ENCODE peak calls at places on chromosome 2, in four cellular contexts. K is kidney, I is HepG2, Z is adrenal gland. U is an unnamed sample.

GRCh38 chr2:232113821-232114220 is 152.3 kb downstream of the DIS3L2 start:
- DNase-seq in I (no peak), Z (no peak), K (no peak), U (no peak)

GRCh38 chr2:168350380-168350779 is 103.0 kb upstream of the STK39 start:
- DNase-seq in K (no peak), Z (no peak), I (no peak), U (no peak)

GRCh38 chr2:98807221-98807620 is 76.3 kb upstream of the MGAT4A start:
- DNase-seq in Z (no peak), K (no peak), I (no peak), U (no peak)

GRCh38 chr2:234863043-234863934 is 88.5 kb upstream of the SH3BP4 start:
- DNase-seq in I (peak; percentile 88), K (no peak), Z (peak; percentile 93), U (peak; percentile 91)

GRCh38 chr2:73265298-73266060 is 18.8 kb downstream of the FBXO41 start:
- DNase-seq in Z (no peak), K (no peak), I (no peak), U (no peak)

GRCh38 chr2:57882895-57883515 is 163.6 kb upstream of the VRK2 start:
- DNase-seq in I (no peak), Z (peak; percentile 6), K (no peak), U (no peak)

GRCh38 chr2:58428553-58429284 is 187.6 kb upstream of the FANCL start:
- DNase-seq in Z (peak; percentile 33), K (peak; percentile 56), I (no peak), U (no peak)

GRCh38 chr2:10647451-10647850 is 42.3 kb downstream of the NOL10 start:
- DNase-seq in I (no peak), Z (no peak), K (no peak), U (no peak)

GRCh38 chr2:148614332-148615049 is 30.1 kb upstream of the EPC2 start:
- DNase-seq in K (no peak), I (no peak), Z (no peak), U (peak; percentile 79)

GRCh38 chr2:30382995-30383394 is 64.1 kb upstream of the LCLAT1 start:
- DNase-seq in K (no peak), I (no peak), Z (no peak), U (no peak)

GRCh38 chr2:235418918-235419317 is 74.9 kb upstream of the AGAP1 start:
- DNase-seq in K (no peak), Z (no peak), I (no peak), U (no peak)

GRCh38 chr2:165863816-165864221 is 69.8 kb upstream of the GALNT3 start:
- DNase-seq in I (no peak), K (no peak), Z (no peak), U (no peak)

GRCh38 chr2:176710657-176711197 is 441.5 kb downstream of the MTX2 start:
- DNase-seq in Z (no peak), I (no peak), K (no peak), U (no peak)

GRCh38 chr2:36626756-36627155 is 28.8 kb upstream of the FEZ2 start:
- DNase-seq in I (no peak), Z (no peak), K (no peak), U (no peak)

GRCh38 chr2:62305421-62306176 is 109.7 kb downstream of the B3GNT2 start:
- DNase-seq in I (no peak), K (no peak), Z (peak; percentile 48), U (no peak)

GRCh38 chr2:10931710-10932255 is 20.0 kb downstream of the KCNF1 start:
- DNase-seq in K (peak; percentile 44), Z (peak; percentile 95), I (no peak), U (no peak)

GRCh38 chr2:36413218-36413617 is 57.6 kb downstream of the CRIM1 start:
- DNase-seq in I (peak; percentile 36), Z (no peak), K (no peak), U (no peak)

GRCh38 chr2:197107291-197108269 is 181.1 kb upstream of the PGAP1 start:
- DNase-seq in I (no peak), Z (peak; percentile 25), K (no peak), U (no peak)

GRCh38 chr2:122236152-122236892 is 480.9 kb downstream of the TSN start:
- DNase-seq in I (no peak), Z (peak; percentile 39), K (peak; percentile 73), U (peak; percentile 52)

GRCh38 chr2:25606892-25607291 is 66.5 kb downstream of the DTNB start:
- DNase-seq in K (no peak), Z (no peak), I (peak; percentile 46), U (peak; percentile 58)

GRCh38 chr2:44168684-44169154 is at the start of gene PPM1B:
- DNase-seq in Z (peak; percentile 100), K (peak; percentile 100), I (no peak), U (no peak)

GRCh38 chr2:42048318-42049251 is 764 bp downstream of the PKDCC start:
- DNase-seq in Z (no peak), K (peak; percentile 81), I (no peak), U (no peak)

GRCh38 chr2:216696751-216697560 is 1.6 kb upstream of the IGFBP5 start:
- DNase-seq in Z (no peak), I (no peak), K (no peak), U (peak; percentile 46)

GRCh38 chr2:219483451-219484342 is 15.0 kb upstream of the GMPPA start:
- DNase-seq in K (no peak), I (no peak), Z (no peak), U (no peak)

GRCh38 chr2:10079192-10079930 is 850 bp downstream of the CYS1 start:
- DNase-seq in I (no peak), K (peak; percentile 85), Z (no peak), U (peak; percentile 32)

GRCh38 chr2:227447606-227448005 is 24.4 kb upstream of the AGFG1 start:
- DNase-seq in K (no peak), I (peak; percentile 52), Z (no peak), U (no peak)

GRCh38 chr2:67465623-67466022 is 68.5 kb downstream of the ETAA1 start:
- DNase-seq in K (no peak), Z (no peak), I (no peak), U (no peak)

GRCh38 chr2:174353004-174353403 is 18.2 kb downstream of the SP9 start:
- DNase-seq in Z (no peak), K (no peak), I (no peak), U (no peak)

GRCh38 chr2:174350593-174351181 is 15.9 kb downstream of the SP9 start:
- DNase-seq in I (no peak), K (no peak), Z (no peak), U (no peak)

GRCh38 chr2:174344716-174345472 is 10.1 kb downstream of the SP9 start:
- DNase-seq in I (peak; percentile 51), Z (no peak), K (no peak), U (peak; percentile 76)

DNA sequence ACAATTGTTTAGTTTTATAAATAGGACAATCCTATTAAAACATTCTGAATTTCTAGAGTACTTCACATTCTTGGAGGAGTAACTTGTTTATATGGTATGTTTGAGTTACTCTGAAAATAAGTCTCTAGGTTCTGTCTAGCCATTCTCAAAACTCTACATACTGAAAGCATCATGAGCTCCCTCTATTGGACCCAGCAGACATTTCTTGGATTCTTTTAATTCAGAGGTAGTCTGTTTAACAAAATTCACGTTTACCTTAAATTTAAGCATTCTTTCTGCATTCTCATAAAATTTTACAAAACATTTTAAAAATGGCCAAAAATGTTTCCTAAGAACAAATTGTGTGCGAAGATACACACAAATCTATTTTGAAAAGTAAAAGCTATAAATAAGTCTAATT is 15.3 kb downstream of the SP9 start:
- DNase-seq in K (no peak), I (no peak), Z (no peak), U (no peak)
- TF ChIP-seq CTCF in K (no peak), I (peak; percentile 30), Z (no peak), U (peak; percentile 35)

GRCh38 chr2:199336546-199336945 is 121.2 kb downstream of the SATB2 start:
- DNase-seq in K (no peak), Z (no peak), I (no peak), U (no peak)

GRCh38 chr2:199344012-199344411 is 113.7 kb downstream of the SATB2 start:
- DNase-seq in Z (no peak), K (no peak), I (no peak), U (no peak)

GRCh38 chr2:199335502-199335901 is 122.2 kb downstream of the SATB2 start:
- DNase-seq in I (no peak), Z (no peak), K (no peak), U (no peak)

GRCh38 chr2:199339826-199340605 is 117.7 kb downstream of the SATB2 start:
- DNase-seq in Z (no peak), I (no peak), K (no peak), U (no peak)
- H3K4me3 ChIP-seq in Z (no peak overlapping the region), I (no peak overlapping the region), K (no peak overlapping the region), U (no peak overlapping the region)

GRCh38 chr2:157058161-157058560 is 199.3 kb upstream of the GALNT5 start:
- DNase-seq in I (no peak), K (no peak), Z (no peak), U (no peak)

GRCh38 chr2:157053876-157054275 is 203.6 kb upstream of the GALNT5 start:
- DNase-seq in K (no peak), I (no peak), Z (no peak), U (no peak)

GRCh38 chr2:157056200-157056676 is 201.3 kb upstream of the GALNT5 start:
- DNase-seq in I (peak; percentile 69), Z (peak; percentile 45), K (no peak), U (peak; percentile 48)

GRCh38 chr2:157052685-157053224 is 204.8 kb upstream of the GALNT5 start:
- DNase-seq in K (no peak), I (peak; percentile 91), Z (peak; percentile 26), U (peak; percentile 70)

DNA sequence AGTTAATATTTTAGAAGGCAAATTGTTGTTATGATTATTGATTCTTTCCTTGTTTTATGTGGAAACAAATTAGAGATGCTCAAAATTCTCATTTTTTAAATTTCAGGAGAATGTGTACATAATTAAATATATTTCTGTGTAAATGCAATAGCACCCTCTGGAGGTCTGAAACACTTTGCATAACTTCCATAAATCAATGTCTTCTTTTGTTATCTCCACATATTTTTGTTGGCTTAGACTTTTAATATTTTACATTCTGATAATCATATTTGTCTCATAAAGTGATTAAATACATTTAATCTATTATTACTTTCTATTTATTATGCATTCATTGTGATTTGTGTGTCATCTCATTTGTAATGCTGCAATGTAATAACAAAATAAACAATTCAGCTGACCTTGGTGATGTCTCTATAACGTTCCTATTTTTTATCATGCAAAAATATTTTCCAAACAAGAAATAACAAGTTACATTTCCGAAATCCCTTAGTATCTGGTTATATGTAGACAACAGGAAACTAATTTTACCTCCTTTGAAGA is 201.8 kb upstream of the GALNT5 start:
- DNase-seq in I (peak; percentile 27), K (no peak), Z (no peak), U (peak; percentile 53)
- TF ChIP-seq CTCF in I (peak; percentile 18), K (peak; percentile 40), Z (peak; percentile 73), U (peak; percentile 49)

DNA sequence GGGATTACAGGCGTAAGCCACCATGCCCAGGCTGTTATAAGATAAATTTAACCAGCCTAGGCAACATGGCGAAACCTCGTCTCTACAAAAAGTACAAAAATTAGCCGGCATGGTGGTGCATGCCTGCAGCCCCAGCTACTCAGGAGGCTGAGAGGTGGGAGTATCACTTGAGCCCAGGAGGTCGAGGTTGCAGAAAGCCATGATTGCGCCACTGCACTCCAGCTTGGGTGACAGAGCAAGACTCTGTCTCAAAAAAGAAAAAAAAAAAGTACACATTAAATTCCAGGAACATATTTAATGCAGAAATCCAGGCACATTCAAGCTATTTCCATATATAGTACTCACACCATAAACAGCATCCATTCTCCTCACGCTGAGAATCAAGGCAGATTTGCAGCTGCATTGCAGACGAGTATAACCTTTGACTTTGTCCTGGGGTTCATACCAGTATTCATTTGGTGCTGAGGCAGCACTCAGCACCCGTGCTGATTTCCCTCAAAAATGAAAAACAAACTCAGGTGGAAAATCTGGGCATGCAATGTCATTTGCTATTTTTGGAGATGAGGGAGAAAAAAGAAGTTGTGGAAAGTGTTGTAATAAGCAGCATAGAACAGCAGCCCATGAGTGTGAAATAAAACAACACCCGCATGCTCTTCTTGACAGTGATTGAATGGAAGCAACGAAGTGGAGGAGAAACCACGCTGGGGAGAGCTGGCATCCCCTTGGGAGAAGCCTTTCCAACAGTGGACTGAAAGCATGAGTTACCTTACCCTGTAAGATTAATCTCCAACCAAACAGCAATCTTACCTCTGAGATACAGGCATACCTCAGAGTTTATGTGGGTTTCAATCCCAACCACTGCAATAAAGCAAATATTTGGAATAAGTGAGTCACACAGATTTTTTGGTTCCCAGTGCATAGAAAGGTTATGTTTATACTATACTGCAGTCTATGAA is 46.8 kb upstream of the ANXA4 start:
- DNase-seq in K (no peak), I (peak; percentile 77), Z (no peak), U (peak; percentile 50)
- H3K4me3 ChIP-seq in K (no peak overlapping the region), I (no peak overlapping the region), Z (no peak overlapping the region), U (no peak overlapping the region)